ENCODE peak calls at places on chromosomes 7 and 10, in ten cellular contexts. G, Y, I, J, W, C, Q, M, T and O are unnamed samples.

GRCh38 chr10:103284170-103284569 is 7.2 kb downstream of the INA start:
- DNase-seq in G (no peak), Y (no peak), I (no peak), J (peak), W (peak), C (no peak), Q (peak), M (no peak), T (peak), O (peak)

GRCh38 chr7:77519672-77520071 is 17.4 kb upstream of the PTPN12 start:
- DNase-seq in G (no peak), Y (no peak), I (no peak), J (no peak), W (no peak), C (no peak), Q (no peak), M (no peak), T (no peak), O (no peak)

GRCh38 chr10:45373783-45374450 is at the start of gene ALOX5:
- DNase-seq in G (peak), Y (peak), I (no peak), J (no peak), W (no peak), C (peak), Q (peak), M (no peak), T (peak), O (peak)

GRCh38 chr7:101814081-101814995 is 3.1 kb upstream of the CUX1 start:
- DNase-seq in G (peak), Y (peak), I (no peak), J (peak), W (peak), C (peak), Q (peak), M (no peak), T (peak), O (peak)

GRCh38 chr10:43844236-43844635 is 195.6 kb upstream of the ZNF32 start:
- DNase-seq in G (no peak), Y (no peak), I (no peak), J (no peak), W (peak), C (no peak), Q (no peak), M (no peak), T (no peak), O (no peak)

GRCh38 chr7:152180048-152180447 is 154.6 kb downstream of the GALNT11 start:
- DNase-seq in G (no peak), Y (no peak), I (no peak), J (no peak), W (no peak), C (no peak), Q (no peak), M (no peak), T (no peak), O (no peak)

GRCh38 chr10:22494007-22494406 is 148.7 kb downstream of the SPAG6 start:
- DNase-seq in G (no peak), Y (no peak), I (no peak), J (no peak), W (no peak), C (no peak), Q (no peak), M (no peak), T (no peak), O (no peak)

GRCh38 chr10:124517931-124518330 is 56.3 kb downstream of the LHPP start:
- DNase-seq in G (no peak), Y (no peak), I (no peak), J (no peak), W (no peak), C (no peak), Q (no peak), M (no peak), T (peak), O (no peak)

GRCh38 chr10:86391986-86392722 is 25.6 kb upstream of the GRID1 start:
- DNase-seq in G (no peak), Y (no peak), I (no peak), J (no peak), W (no peak), C (no peak), Q (no peak), M (no peak), T (no peak), O (no peak)

GRCh38 chr10:35600193-35600592 is 4.9 kb upstream of the GJD4 start:
- DNase-seq in G (no peak), Y (no peak), I (no peak), J (no peak), W (no peak), C (no peak), Q (peak), M (no peak), T (no peak), O (peak)

GRCh38 chr7:96330193-96330592 is 8.3 kb upstream of the SLC25A13 start:
- DNase-seq in G (peak), Y (no peak), I (no peak), J (no peak), W (no peak), C (no peak), Q (no peak), M (no peak), T (no peak), O (no peak)

GRCh38 chr7:91356915-91357314 is 92.7 kb downstream of the FZD1 start:
- DNase-seq in G (no peak), Y (no peak), I (no peak), J (no peak), W (no peak), C (no peak), Q (no peak), M (no peak), T (no peak), O (no peak)

GRCh38 chr7:1844336-1844955 is 174.4 kb downstream of the ELFN1 start:
- DNase-seq in G (no peak), Y (peak), I (no peak), J (no peak), W (no peak), C (no peak), Q (no peak), M (no peak), T (peak), O (no peak)

GRCh38 chr10:131010965-131011575 is 300.5 kb downstream of the TCERG1L start:
- DNase-seq in G (no peak), Y (no peak), I (no peak), J (no peak), W (no peak), C (no peak), Q (no peak), M (no peak), T (no peak), O (no peak)

GRCh38 chr7:29140873-29141468 is 5.4 kb downstream of the CPVL start:
- DNase-seq in G (no peak), Y (no peak), I (no peak), J (peak), W (no peak), C (no peak), Q (peak), M (no peak), T (no peak), O (no peak)

GRCh38 chr10:88490216-88490980 is 92.7 kb downstream of the RNLS start:
- DNase-seq in G (no peak), Y (no peak), I (no peak), J (no peak), W (no peak), C (no peak), Q (peak), M (no peak), T (no peak), O (no peak)

GRCh38 chr7:21352540-21353387 is 75.1 kb upstream of the SP4 start:
- DNase-seq in G (no peak), Y (no peak), I (no peak), J (no peak), W (no peak), C (no peak), Q (no peak), M (no peak), T (no peak), O (no peak)

GRCh38 chr10:19819419-19820033 is 3.3 kb downstream of the PLXDC2 start:
- DNase-seq in G (peak), Y (peak), I (peak), J (peak), W (peak), C (no peak), Q (peak), M (no peak), T (no peak), O (peak)

GRCh38 chr10:98258683-98259454 is 9.1 kb downstream of the LOXL4 start:
- DNase-seq in G (no peak), Y (no peak), I (no peak), J (no peak), W (no peak), C (no peak), Q (no peak), M (no peak), T (peak), O (no peak)

GRCh38 chr10:131231323-131231964 is 80.1 kb downstream of the TCERG1L start:
- DNase-seq in G (no peak), Y (no peak), I (no peak), J (no peak), W (no peak), C (no peak), Q (no peak), M (no peak), T (peak), O (no peak)

GRCh38 chr10:122780391-122780790 is 65.3 kb downstream of the CUZD1 start:
- DNase-seq in G (no peak), Y (no peak), I (peak), J (no peak), W (peak), C (no peak), Q (no peak), M (no peak), T (no peak), O (no peak)

GRCh38 chr7:16695621-16696237 is 49.7 kb downstream of the BZW2 start:
- DNase-seq in G (peak), Y (peak), I (peak), J (peak), W (peak), C (no peak), Q (peak), M (no peak), T (no peak), O (peak)

GRCh38 chr7:30923774-30924413 is 12.2 kb downstream of the AQP1 start:
- DNase-seq in G (no peak), Y (peak), I (no peak), J (no peak), W (no peak), C (no peak), Q (no peak), M (no peak), T (peak), O (no peak)

GRCh38 chr10:119296703-119297102 is 89.3 kb downstream of the GRK5 start:
- DNase-seq in G (no peak), Y (no peak), I (no peak), J (peak), W (no peak), C (no peak), Q (no peak), M (no peak), T (no peak), O (no peak)

GRCh38 chr10:934746-935406 is 3.4 kb upstream of the LARP4B start:
- DNase-seq in G (no peak), Y (no peak), I (no peak), J (no peak), W (no peak), C (no peak), Q (no peak), M (no peak), T (no peak), O (no peak)

GRCh38 chr7:67856046-67856445 is 859.4 kb downstream of the TYW1 start:
- DNase-seq in G (no peak), Y (no peak), I (no peak), J (no peak), W (no peak), C (no peak), Q (no peak), M (no peak), T (no peak), O (no peak)

GRCh38 chr10:99834410-99834809 is 52.0 kb downstream of the ABCC2 start:
- DNase-seq in G (no peak), Y (no peak), I (peak), J (peak), W (peak), C (no peak), Q (peak), M (no peak), T (no peak), O (peak)

GRCh38 chr7:155252388-155252957 is 45.2 kb upstream of the INSIG1 start:
- DNase-seq in G (no peak), Y (no peak), I (peak), J (peak), W (peak), C (no peak), Q (peak), M (no peak), T (no peak), O (peak)

GRCh38 chr10:5515948-5516761 is 8.6 kb upstream of the CALML3 start:
- DNase-seq in G (no peak), Y (no peak), I (no peak), J (no peak), W (no peak), C (no peak), Q (no peak), M (no peak), T (no peak), O (no peak)

GRCh38 chr7:92868683-92869293 is 32.4 kb upstream of the CDK6 start:
- DNase-seq in G (no peak), Y (no peak), I (no peak), J (no peak), W (no peak), C (no peak), Q (no peak), M (no peak), T (no peak), O (no peak)

GRCh38 chr10:123008379-123009104 is at the start of the genes ACADSB and IKZF5:
- DNase-seq in G (peak), Y (peak), I (peak), J (peak), W (peak), C (peak), Q (peak), M (peak), T (peak), O (peak)

GRCh38 chr10:102645388-102645740 is 1.1 kb downstream of the TRIM8 start:
- DNase-seq in G (peak), Y (no peak), I (peak), J (peak), W (no peak), C (no peak), Q (no peak), M (no peak), T (peak), O (no peak)

GRCh38 chr7:68720722-68721121 is 877.6 kb upstream of the AUTS2 start:
- DNase-seq in G (no peak), Y (no peak), I (peak), J (peak), W (peak), C (no peak), Q (peak), M (no peak), T (no peak), O (no peak)

GRCh38 chr10:122707535-122707934 is 7.9 kb upstream of the C10orf120 start:
- DNase-seq in G (no peak), Y (no peak), I (no peak), J (no peak), W (no peak), C (no peak), Q (no peak), M (no peak), T (no peak), O (peak)

GRCh38 chr7:157032644-157033482 is 22.4 kb upstream of the MNX1 start:
- DNase-seq in G (no peak), Y (no peak), I (no peak), J (no peak), W (peak), C (no peak), Q (no peak), M (no peak), T (peak), O (no peak)

GRCh38 chr7:135536160-135536559 is 21.6 kb upstream of the NUP205 start:
- DNase-seq in G (no peak), Y (no peak), I (peak), J (peak), W (peak), C (no peak), Q (peak), M (no peak), T (no peak), O (peak)

GRCh38 chr10:33117816-33118215 is 159.8 kb upstream of the ITGB1 start:
- DNase-seq in G (no peak), Y (no peak), I (no peak), J (no peak), W (no peak), C (no peak), Q (no peak), M (no peak), T (no peak), O (no peak)

GRCh38 chr10:2978111-2978510 is 89.2 kb upstream of the PFKP start:
- DNase-seq in G (no peak), Y (no peak), I (peak), J (peak), W (peak), C (no peak), Q (peak), M (no peak), T (no peak), O (peak)

DNA sequence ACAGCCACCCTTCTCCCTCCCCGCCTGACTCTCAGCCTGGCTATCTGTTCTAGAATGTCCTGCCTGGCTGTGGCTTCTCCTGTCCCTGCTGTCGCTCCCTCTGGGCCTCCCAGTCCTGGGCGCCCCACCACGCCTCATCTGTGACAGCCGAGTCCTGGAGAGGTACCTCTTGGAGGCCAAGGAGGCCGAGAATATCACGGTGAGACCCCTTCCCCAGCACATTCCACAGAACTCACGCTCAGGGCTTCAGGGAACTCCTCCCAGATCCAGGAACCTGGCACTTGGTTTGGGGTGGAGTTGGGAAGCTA is 1.2 kb downstream of the EPO start:
- DNase-seq in G (no peak), Y (no peak), I (no peak), J (no peak), W (no peak), C (no peak), Q (no peak), M (no peak), T (no peak), O (no peak)
- H3K4me3 ChIP-seq in G (no peak), Y (no peak), I (no peak), J (no peak), W (no peak), C (no peak), Q (no peak), M (no peak), T (no peak), O (no peak)

GRCh38 chr10:61906502-61906901 is 5.0 kb downstream of the ARID5B start:
- DNase-seq in G (no peak), Y (no peak), I (no peak), J (no peak), W (no peak), C (no peak), Q (no peak), M (no peak), T (no peak), O (no peak)
- TF ChIP-seq CTCF in G (no peak), Y (no peak), I (no peak), J (no peak), W (no peak), C (no peak), Q (no peak), M (no peak), T (no peak), O (no peak)

GRCh38 chr7:106655703-106656498 is 5.1 kb downstream of the CCDC71L start:
- DNase-seq in G (no peak), Y (no peak), I (no peak), J (no peak), W (no peak), C (no peak), Q (no peak), M (no peak), T (no peak), O (no peak)

GRCh38 chr7:106658504-106659368 is 2.2 kb downstream of the CCDC71L start:
- DNase-seq in G (no peak), Y (no peak), I (no peak), J (no peak), W (no peak), C (no peak), Q (peak), M (no peak), T (no peak), O (no peak)

GRCh38 chr7:106659369-106659962 is 1.5 kb downstream of the CCDC71L start:
- DNase-seq in G (no peak), Y (no peak), I (peak), J (peak), W (peak), C (no peak), Q (no peak), M (no peak), T (no peak), O (no peak)

GRCh38 chr7:106659963-106660861 is 746 bp downstream of the CCDC71L start:
- DNase-seq in G (peak), Y (peak), I (peak), J (peak), W (peak), C (peak), Q (peak), M (peak), T (peak), O (peak)

DNA sequence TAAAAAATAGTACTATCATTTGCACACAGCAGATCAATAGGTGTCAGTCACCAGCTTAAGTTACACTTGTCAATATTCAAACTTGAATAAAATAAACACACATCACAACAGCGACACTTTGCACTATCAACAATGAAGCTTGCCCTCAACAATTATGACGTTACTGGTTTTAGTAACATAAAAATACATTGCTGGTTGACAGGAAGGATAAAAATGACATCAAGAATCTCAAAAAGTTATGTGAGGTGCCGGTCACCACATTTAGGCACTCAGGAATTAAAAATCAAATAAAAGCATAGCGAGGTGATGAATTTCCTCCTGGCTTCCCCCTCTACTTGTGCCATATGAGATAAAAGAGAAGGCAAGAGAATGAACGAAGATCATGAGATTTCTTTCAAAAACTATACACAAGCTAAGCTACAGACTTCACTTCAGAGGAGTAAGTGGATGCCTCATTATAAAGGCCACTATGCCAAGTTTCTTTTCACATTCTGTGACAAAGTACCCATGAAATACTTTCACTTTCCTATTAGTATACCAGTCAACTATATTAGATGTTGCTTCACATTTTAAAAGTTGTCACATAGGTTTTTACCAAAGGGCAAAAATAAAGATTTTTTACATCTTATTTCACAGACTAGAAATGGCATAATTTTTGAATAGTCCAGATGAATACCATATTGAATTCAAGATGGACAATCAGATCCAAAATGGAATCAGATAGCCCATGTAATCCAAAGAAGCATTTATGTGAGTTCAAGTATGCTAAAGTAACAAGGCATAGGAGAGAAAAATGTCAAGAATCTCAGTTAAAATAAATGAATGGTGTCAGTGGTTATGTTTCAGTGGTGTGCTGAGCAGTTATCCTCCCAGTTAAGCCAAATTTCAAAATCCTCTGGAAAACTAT is 3.6 kb downstream of the CCDC71L start:
- DNase-seq in G (no peak), Y (no peak), I (peak), J (peak), W (peak), C (no peak), Q (peak), M (no peak), T (no peak), O (peak)
- H3K4me3 ChIP-seq in G (no peak), Y (no peak), I (no peak), J (no peak), W (peak), C (no peak), Q (no peak), M (no peak), T (no peak), O (no peak)

GRCh38 chr7:45366432-45366831 is 207.7 kb upstream of the ADCY1 start:
- DNase-seq in G (no peak), Y (no peak), I (no peak), J (no peak), W (no peak), C (no peak), Q (no peak), M (no peak), T (no peak), O (no peak)
- TF ChIP-seq CTCF in G (no peak), Y (no peak), I (no peak), J (no peak), W (no peak), C (no peak), Q (no peak), M (no peak), T (no peak), O (no peak)

DNA sequence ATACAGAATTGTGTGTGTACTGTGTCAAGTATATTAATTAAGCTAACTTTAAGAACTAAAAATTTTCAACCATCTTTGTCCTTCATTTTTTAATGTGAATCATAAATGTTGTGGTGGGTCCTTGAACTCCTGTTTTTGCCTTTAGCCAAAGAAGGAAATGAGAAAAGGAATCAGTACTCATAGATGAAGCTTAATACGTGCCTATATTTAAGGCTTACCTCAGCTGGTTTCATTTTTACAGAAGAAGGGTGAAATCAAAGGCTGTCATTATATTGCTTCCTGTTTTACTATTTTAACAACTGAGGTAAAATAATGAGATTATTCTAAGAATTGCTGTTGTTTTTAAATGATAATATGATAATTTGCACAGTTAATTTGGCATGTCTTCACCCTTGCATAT is 6.3 kb upstream of the SNX13 start:
- DNase-seq in G (no peak), Y (no peak), I (no peak), J (no peak), W (no peak), C (no peak), Q (no peak), M (no peak), T (no peak), O (no peak)
- H3K4me3 ChIP-seq in G (no peak), Y (no peak), I (no peak), J (no peak), W (no peak), C (no peak), Q (no peak), M (no peak), T (no peak), O (no peak)

GRCh38 chr7:33091641-33092191 is 17.5 kb downstream of the RP9 start:
- DNase-seq in G (no peak), Y (no peak), I (no peak), J (no peak), W (no peak), C (no peak), Q (no peak), M (no peak), T (no peak), O (no peak)
- TF ChIP-seq CTCF in G (no peak), Y (peak), I (no peak), J (no peak), W (peak), C (no peak), Q (no peak), M (no peak), T (no peak), O (no peak)

GRCh38 chr10:69439813-69440506 is 11.3 kb upstream of the TSPAN15 start:
- DNase-seq in G (peak), Y (no peak), I (no peak), J (peak), W (peak), C (no peak), Q (peak), M (no peak), T (no peak), O (peak)
- H3K4me3 ChIP-seq in G (no peak), Y (no peak), I (no peak), J (no peak), W (no peak), C (no peak), Q (no peak), M (no peak), T (no peak), O (no peak)